ENCODE peak calls at places on chromosome 6, in eight cellular contexts. P is HTR-8/SVneo; K is germinal center; L is HuH-7; D is NCI-H2081; B is HFF-Myc; Y is naive thymus-derived CD8-positive, alpha-beta T cell; T is cerebellum. Q is an unnamed sample.

GRCh38 chr6:491233-491632 is 99.7 kb downstream of the IRF4 start:
- DNase-seq in P (no peak), K (no peak), L (no peak), D (no peak), B (no peak), Y (no peak), T (no peak), Q (no peak)

GRCh38 chr6:57317060-57317943 is at the start of gene PRIM2:
- DNase-seq in P (peak), K (peak), L (peak), D (peak), B (peak), Y (peak), T (peak), Q (peak)

GRCh38 chr6:107642348-107643347 is 152.7 kb downstream of the SOBP start:
- DNase-seq in P (no peak), K (peak), L (no peak), D (no peak), B (no peak), Y (no peak), T (no peak), Q (no peak)

GRCh38 chr6:5619249-5619648 is 357.9 kb downstream of the FARS2 start:
- DNase-seq in P (no peak), K (no peak), L (no peak), D (no peak), B (no peak), Y (peak), T (no peak), Q (no peak)

GRCh38 chr6:169792306-169793015 is 41.0 kb downstream of the ERMARD start:
- DNase-seq in P (no peak), K (no peak), L (no peak), D (no peak), B (no peak), Y (no peak), T (no peak), Q (no peak)

GRCh38 chr6:73236147-73236750 is 11.0 kb upstream of the KHDC1L start:
- DNase-seq in P (peak), K (no peak), L (no peak), D (no peak), B (peak), Y (no peak), T (no peak), Q (no peak)

GRCh38 chr6:69880570-69880969 is 14.2 kb downstream of the COL19A1 start:
- DNase-seq in P (no peak), K (peak), L (no peak), D (no peak), B (no peak), Y (no peak), T (no peak), Q (no peak)

GRCh38 chr6:34656378-34657036 is 40.1 kb downstream of the ILRUN start:
- DNase-seq in P (no peak), K (peak), L (no peak), D (peak), B (no peak), Y (no peak), T (peak), Q (peak)

GRCh38 chr6:167141667-167142432 is 15.9 kb downstream of the GPR31 start:
- DNase-seq in P (peak), K (no peak), L (peak), D (peak), B (no peak), Y (peak), T (peak), Q (no peak)

GRCh38 chr6:84910881-84911607 is 146.6 kb upstream of the TBX18 start:
- DNase-seq in P (no peak), K (no peak), L (no peak), D (no peak), B (peak), Y (no peak), T (no peak), Q (no peak)

GRCh38 chr6:164640946-164641345 is 668.5 kb downstream of the C6orf118 start:
- DNase-seq in P (no peak), K (no peak), L (no peak), D (peak), B (no peak), Y (no peak), T (no peak), Q (no peak)

GRCh38 chr6:10237284-10238043 is 177.4 kb downstream of the TFAP2A start:
- DNase-seq in P (peak), K (no peak), L (no peak), D (no peak), B (peak), Y (no peak), T (no peak), Q (no peak)

GRCh38 chr6:130955755-130956154 is 107.3 kb downstream of the EPB41L2 start:
- DNase-seq in P (no peak), K (no peak), L (no peak), D (peak), B (no peak), Y (no peak), T (no peak), Q (no peak)

GRCh38 chr6:135481786-135482369 is 15.7 kb downstream of the AHI1 start:
- DNase-seq in P (no peak), K (no peak), L (no peak), D (no peak), B (no peak), Y (no peak), T (no peak), Q (no peak)

GRCh38 chr6:158793432-158793831 is 25.7 kb downstream of the EZR start:
- DNase-seq in P (peak), K (peak), L (peak), D (no peak), B (no peak), Y (no peak), T (no peak), Q (no peak)

GRCh38 chr6:129936329-129937165 is 75.4 kb upstream of the TMEM244 start:
- DNase-seq in P (no peak), K (no peak), L (no peak), D (peak), B (peak), Y (peak), T (no peak), Q (no peak)

Q was measured in LNCaP clone FGC.